ENCODE peak calls at places on chromosomes 1 and 21, in four cellular contexts. Y, C, F and K are unnamed samples.

GRCh38 chr1:14810631-14811325 is 212.3 kb downstream of the KAZN start:
- DNase-seq in Y (no peak), F (no peak), C (no peak), K (no peak)

GRCh38 chr21:44349416-44349846 is 4.0 kb upstream of the TRPM2 start:
- DNase-seq in C (no peak), Y (no peak), F (no peak), K (no peak)

GRCh38 chr1:31764307-31765040 is at the start of gene ADGRB2:
- DNase-seq in Y (no peak), C (peak), F (peak), K (no peak)

GRCh38 chr1:21257431-21258135 is 32.7 kb downstream of the ECE1 start:
- DNase-seq in F (no peak), C (no peak), Y (no peak), K (peak)

GRCh38 chr21:29029524-29029923 is 5.1 kb downstream of the USP16 start:
- DNase-seq in C (no peak), F (no peak), Y (no peak), K (no peak)

GRCh38 chr1:35641233-35641866 is at the start of gene PSMB2:
- DNase-seq in F (peak), Y (peak), C (peak), K (peak)

GRCh38 chr1:119159963-119160362 is 19.5 kb upstream of the WARS2 start:
- DNase-seq in Y (no peak), F (no peak), C (no peak), K (no peak)

GRCh38 chr1:230242317-230242716 is 175.3 kb downstream of the GALNT2 start:
- DNase-seq in Y (peak), F (peak), C (no peak), K (no peak)

GRCh38 chr1:15038232-15039016 is 115.1 kb upstream of the TMEM51 start:
- DNase-seq in Y (peak), C (peak), F (peak), K (peak)

GRCh38 chr21:15616864-15617574 is 112.8 kb upstream of the USP25 start:
- DNase-seq in Y (peak), C (no peak), F (no peak), K (no peak)

GRCh38 chr1:65027699-65028358 is 61.5 kb upstream of the JAK1 start:
- DNase-seq in F (no peak), C (peak), Y (no peak), K (peak)

GRCh38 chr1:212722270-212722945 is 22.8 kb upstream of the BATF3 start:
- DNase-seq in C (peak), Y (no peak), F (no peak), K (no peak)

GRCh38 chr1:29237906-29238600 is 1.7 kb downstream of the PTPRU start:
- DNase-seq in Y (peak), C (peak), F (peak), K (peak)

GRCh38 chr21:38848187-38848609 is 42.5 kb downstream of the ETS2 start:
- DNase-seq in F (no peak), C (no peak), Y (peak), K (no peak)

GRCh38 chr1:56190975-56191768 is 388.2 kb downstream of the PLPP3 start:
- DNase-seq in Y (peak), F (no peak), C (peak), K (no peak)

GRCh38 chr21:37712204-37712934 is 203.9 kb downstream of the KCNJ6 start:
- DNase-seq in C (peak), F (peak), Y (peak), K (peak)

GRCh38 chr1:25568090-25568833 is 24.9 kb downstream of the LDLRAP1 start:
- DNase-seq in F (peak), Y (peak), C (peak), K (peak)

GRCh38 chr1:157574836-157575235 is 22.5 kb upstream of the FCRL5 start:
- DNase-seq in C (no peak), F (no peak), Y (no peak), K (no peak)

GRCh38 chr21:42238185-42238934 is 19.4 kb downstream of the ABCG1 start:
- DNase-seq in F (no peak), Y (no peak), C (no peak), K (no peak)

GRCh38 chr1:43549921-43550597 is 19.4 kb downstream of the PTPRF start:
- DNase-seq in C (peak), Y (no peak), F (peak), K (peak)

GRCh38 chr1:152185544-152186391 is 26.7 kb upstream of the RPTN start:
- DNase-seq in F (peak), Y (peak), C (peak), K (peak)

GRCh38 chr1:182111496-182111895 is 50.0 kb upstream of the ZNF648 start:
- DNase-seq in Y (no peak), C (no peak), F (no peak), K (no peak)

GRCh38 chr1:179055930-179056329 is 25.9 kb upstream of the TOR3A start:
- DNase-seq in F (no peak), Y (no peak), C (peak), K (peak)

GRCh38 chr1:85806236-85806965 is 98.2 kb upstream of the ZNHIT6 start:
- DNase-seq in F (no peak), Y (peak), C (no peak), K (no peak)

GRCh38 chr1:18951818-18952391 is 4.6 kb downstream of the IFFO2 start:
- DNase-seq in F (no peak), Y (no peak), C (no peak), K (peak)

GRCh38 chr1:8025061-8025670 is 943 bp downstream of the ERRFI1 start:
- DNase-seq in C (peak), Y (peak), F (no peak), K (peak)

GRCh38 chr21:27715131-27715530 is 748.2 kb upstream of the ADAMTS5 start:
- DNase-seq in F (no peak), C (no peak), Y (no peak), K (no peak)

GRCh38 chr1:100622037-100622436 is 84.1 kb downstream of the GPR88 start:
- DNase-seq in F (no peak), Y (peak), C (peak), K (peak)

GRCh38 chr21:38911523-38912354 is 106.0 kb downstream of the ETS2 start:
- DNase-seq in C (peak), F (no peak), Y (no peak), K (no peak)

GRCh38 chr21:28186604-28187003 is 806.1 kb downstream of the LTN1 start:
- DNase-seq in Y (no peak), F (no peak), C (no peak), K (no peak)

DNA sequence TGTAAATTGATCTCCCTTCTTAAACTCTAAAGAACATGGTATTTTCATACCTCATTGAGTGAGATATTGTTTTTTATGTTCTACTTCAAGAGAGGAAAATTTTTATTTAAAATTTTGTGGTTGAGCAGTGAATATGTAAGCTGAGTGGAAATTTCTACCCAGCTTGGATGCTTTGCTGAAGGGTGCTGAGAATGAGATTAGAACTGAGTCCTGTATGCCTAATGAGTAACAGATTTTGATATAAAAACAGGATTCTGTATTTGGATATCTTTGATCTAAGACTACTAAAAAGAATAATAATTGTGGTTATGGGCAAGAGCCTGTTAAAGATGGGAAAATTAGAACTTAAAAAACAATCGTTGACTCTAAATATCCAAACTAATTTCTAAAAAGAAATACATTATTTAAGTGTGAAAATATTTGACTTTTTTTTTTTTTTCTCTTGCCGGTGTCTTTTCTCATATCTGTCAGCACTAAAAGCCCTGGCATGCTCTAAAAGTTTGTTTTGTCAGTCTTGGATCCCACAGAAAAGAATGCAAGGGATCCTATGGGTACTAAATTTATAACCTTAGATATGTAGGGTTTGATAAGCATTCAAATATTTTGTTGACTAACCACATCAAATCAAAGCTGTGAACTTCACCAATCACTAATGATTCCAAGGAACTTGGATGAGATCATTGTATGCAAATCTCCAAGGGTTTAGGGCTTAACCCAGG is 652.3 kb downstream of the PTPRC start:
- DNase-seq in Y (no peak), F (no peak), C (no peak), K (no peak)
- H3K9ac ChIP-seq in Y (no peak), F (no peak), C (no peak), K (no peak)

GRCh38 chr1:1356166-1356795 is 2.1 kb downstream of the MXRA8 start:
- DNase-seq in Y (no peak), C (no peak), F (no peak), K (no peak)
- H3K9ac ChIP-seq in Y (peak), C (no peak), F (no peak), K (no peak)

GRCh38 chr1:12188115-12188514 is 21.3 kb downstream of the TNFRSF1B start:
- DNase-seq in F (peak), Y (no peak), C (no peak), K (no peak)
- H3K9ac ChIP-seq in F (no peak), Y (no peak), C (no peak), K (no peak)

GRCh38 chr1:193120604-193121166 is 1.1 kb upstream of the CDC73 start:
- DNase-seq in F (no peak), C (no peak), Y (no peak), K (no peak)
- H3K9ac ChIP-seq in F (no peak), C (no peak), Y (no peak), K (no peak)

DNA sequence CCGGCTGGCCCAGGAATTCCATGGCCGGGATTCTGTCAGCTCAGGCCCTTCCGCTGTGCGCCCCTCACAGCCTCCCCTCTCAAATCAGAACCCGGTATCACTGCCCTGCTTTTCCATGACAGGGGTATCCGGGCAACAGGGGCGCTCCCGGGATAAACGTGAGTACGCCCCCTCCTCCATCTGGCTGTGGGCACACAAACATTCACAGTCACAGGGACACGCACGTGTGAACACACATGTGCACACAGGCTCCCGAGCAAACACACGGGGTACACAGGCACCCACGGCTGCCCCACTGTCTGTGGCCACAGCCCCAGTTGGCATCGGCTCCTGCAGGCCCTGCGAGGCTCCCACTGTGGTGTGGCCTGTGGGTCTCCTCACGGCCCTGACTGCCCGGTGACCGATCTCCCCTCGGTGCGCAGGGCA is 16.7 kb downstream of the COL6A1 start:
- DNase-seq in F (peak), Y (no peak), C (no peak), K (no peak)
- H3K9ac ChIP-seq in F (no peak), Y (no peak), C (no peak), K (no peak)

DNA sequence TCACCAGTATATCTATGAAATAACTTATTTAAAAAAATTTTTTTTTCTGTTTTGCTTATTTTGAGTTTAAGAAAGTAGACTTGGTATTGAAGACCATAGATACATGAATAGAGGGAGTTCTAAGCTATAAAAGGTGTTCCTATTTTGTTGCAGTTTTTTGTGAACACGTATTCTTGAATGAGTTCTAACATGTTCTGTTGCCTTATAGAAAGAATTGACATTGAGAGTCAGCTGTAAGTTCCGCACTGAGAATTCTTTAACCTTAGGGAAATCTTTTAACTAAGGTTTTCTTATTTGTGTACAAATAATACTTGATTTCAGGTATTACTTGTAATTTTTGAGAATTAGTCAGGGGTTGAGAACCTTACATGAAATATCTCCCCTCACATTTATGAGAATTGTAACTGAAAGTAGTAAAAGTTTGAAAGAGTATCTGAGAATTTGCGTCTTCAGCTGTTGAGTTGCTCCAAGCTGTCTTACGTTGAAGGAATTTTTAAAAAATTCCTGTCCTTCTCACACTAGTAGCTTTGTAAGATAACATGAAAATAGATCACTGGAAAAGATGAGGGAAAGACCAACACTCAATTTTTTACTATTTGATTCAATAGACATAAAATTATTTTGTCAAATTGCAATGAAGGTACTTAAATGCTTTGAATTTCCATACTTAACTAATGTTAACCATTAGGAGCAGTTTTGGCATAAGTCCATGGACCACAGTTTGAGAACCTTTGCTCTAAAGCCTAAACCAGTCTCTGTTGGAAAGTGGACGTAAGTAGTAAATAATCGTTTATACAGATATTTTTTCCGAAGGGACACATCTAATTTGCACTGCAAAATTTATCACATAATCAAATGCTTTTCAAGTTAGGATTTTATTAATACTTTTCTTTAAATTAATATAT is 3.8 kb downstream of the DR1 start:
- DNase-seq in C (peak), Y (peak), F (no peak), K (peak)
- H3K9ac ChIP-seq in C (peak), Y (no peak), F (no peak), K (peak)

DNA sequence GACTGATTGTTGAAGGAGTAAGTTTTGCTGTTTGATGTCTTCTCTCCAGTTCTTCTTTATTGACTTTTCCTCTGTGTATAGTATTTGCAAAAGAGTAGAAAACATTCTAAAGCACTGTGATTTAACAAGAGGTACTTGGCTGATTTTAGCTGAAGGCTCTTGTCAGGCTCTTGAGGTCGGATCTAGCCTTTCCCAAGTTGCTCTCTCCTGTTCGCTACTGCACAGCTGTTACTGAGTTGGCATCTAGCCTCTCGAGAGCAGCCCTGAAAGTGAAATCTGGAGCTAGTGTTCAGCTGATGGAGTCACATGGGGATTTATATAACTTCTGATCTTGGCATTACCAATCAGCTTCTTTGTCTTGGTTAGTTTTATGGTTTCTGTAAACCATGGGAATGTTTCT is 193.1 kb downstream of the RYR2 start:
- DNase-seq in F (no peak), C (no peak), Y (no peak), K (no peak)
- H3K9ac ChIP-seq in F (no peak), C (no peak), Y (no peak), K (no peak)

DNA sequence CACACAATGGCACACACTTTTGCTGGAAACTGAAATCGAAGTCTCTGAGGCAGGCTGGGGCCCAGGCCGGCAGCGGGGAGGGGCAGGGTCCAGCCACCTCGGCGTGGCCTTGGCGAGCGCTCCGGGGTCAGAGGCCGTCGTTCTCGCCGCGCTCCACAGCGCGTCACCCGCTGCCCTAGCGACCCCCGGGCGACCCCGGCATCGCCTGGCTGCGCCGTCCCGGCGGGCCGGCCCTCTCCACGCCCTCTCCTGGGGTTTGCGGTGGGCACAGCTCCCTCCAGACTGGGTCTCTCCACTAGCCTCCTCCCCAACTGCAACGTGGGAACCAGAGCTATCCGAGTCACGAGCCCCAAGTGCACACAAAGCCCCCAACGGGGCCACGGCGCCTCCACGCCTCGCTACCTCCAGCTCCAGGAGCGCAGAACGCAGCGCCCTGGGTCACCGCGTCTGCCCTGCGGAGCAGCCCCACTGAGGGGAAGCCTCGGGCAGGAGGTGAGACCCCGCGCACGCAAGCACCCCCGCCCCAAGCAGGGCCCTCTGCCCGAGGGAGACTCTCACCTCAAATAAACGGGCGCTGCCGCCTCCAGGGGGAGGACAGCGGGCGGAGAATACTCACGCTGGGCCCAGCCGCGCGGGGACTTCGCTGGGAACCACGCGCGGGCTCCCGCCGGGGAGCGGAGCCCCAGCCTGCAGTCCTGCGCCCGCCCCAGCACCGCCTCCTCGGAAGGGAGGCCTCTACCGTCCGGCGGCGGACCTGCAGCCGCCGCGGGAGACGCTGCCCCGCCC is 134.0 kb upstream of the BARHL2 start:
- DNase-seq in F (peak), Y (peak), C (peak), K (peak)
- H3K9ac ChIP-seq in F (no peak), Y (peak), C (peak), K (no peak)